ENCODE peak calls at places on chromosomes 6 and 20, in four cellular contexts. U is H1, Z is upper lobe of right lung, V is fibroblast of lung. S is an unnamed sample.

GRCh38 chr20:61435823-61436220 is 183.8 kb downstream of the CDH4 start:
- DNase-seq in U (no peak), Z (peak; percentile 41), V (no peak), S (peak; percentile 35)

GRCh38 chr6:153088796-153089195 is 42.3 kb downstream of the RGS17 start:
- DNase-seq in U (no peak), Z (no peak), V (peak; percentile 27), S (no peak)

GRCh38 chr6:51350308-51350904 is 531.7 kb downstream of the TFAP2B start:
- DNase-seq in U (no peak), Z (no peak), V (no peak), S (no peak)

GRCh38 chr6:135946674-135947073 is 95.2 kb downstream of the PDE7B start:
- DNase-seq in U (no peak), Z (no peak), V (no peak), S (no peak)

GRCh38 chr6:46704562-46704961 is 16.9 kb downstream of the TDRD6 start:
- DNase-seq in U (no peak), Z (no peak), V (peak; percentile 33), S (no peak)

GRCh38 chr20:49614338-49615050 is 46.6 kb upstream of the PTGIS start:
- DNase-seq in U (no peak), Z (peak; percentile 22), V (no peak), S (no peak)

GRCh38 chr6:113842165-113842564 is 15.0 kb upstream of the MARCKS start:
- DNase-seq in U (no peak), Z (no peak), V (peak; percentile 94), S (no peak)

GRCh38 chr6:151900897-151901485 is 93.5 kb downstream of the ESR1 start:
- DNase-seq in U (no peak), Z (no peak), V (no peak), S (no peak)

GRCh38 chr6:167717455-167717854 is 109.3 kb upstream of the AFDN start:
- DNase-seq in U (no peak), Z (peak; percentile 42), V (no peak), S (no peak)

GRCh38 chr20:58703765-58704331 is 11.2 kb downstream of the NPEPL1 start:
- DNase-seq in U (no peak), Z (no peak), V (no peak), S (no peak)

GRCh38 chr6:108945686-108946158 is 97.5 kb downstream of the ARMC2 start:
- DNase-seq in U (no peak), Z (peak; percentile 69), V (peak; percentile 86), S (no peak)

GRCh38 chr6:117290173-117290834 is 24.9 kb downstream of the VGLL2 start:
- DNase-seq in U (no peak), Z (no peak), V (no peak), S (no peak)

GRCh38 chr20:62570403-62570802 is 71.9 kb upstream of the SLCO4A1 start:
- DNase-seq in U (no peak), Z (no peak), V (no peak), S (no peak)

GRCh38 chr20:57559658-57560553 is 1.0 kb upstream of the PCK1 start:
- DNase-seq in U (no peak), Z (no peak), V (no peak), S (no peak)

GRCh38 chr6:85756982-85757381 is 114.3 kb upstream of the SYNCRIP start:
- DNase-seq in U (no peak), Z (no peak), V (peak; percentile 17), S (no peak)

GRCh38 chr6:110334425-110335158 is 23.6 kb downstream of the METTL24 start:
- DNase-seq in U (no peak), Z (no peak), V (peak; percentile 49), S (no peak)

GRCh38 chr20:25227317-25227831 is 20.5 kb upstream of the PYGB start:
- DNase-seq in U (no peak), Z (no peak), V (peak; percentile 83), S (no peak)

GRCh38 chr6:45566882-45567281 is 189.1 kb upstream of the SUPT3H start:
- DNase-seq in U (peak; percentile 25), Z (no peak), V (peak; percentile 90), S (peak; percentile 69)

GRCh38 chr6:87391334-87391733 is 16.4 kb upstream of the CFAP206 start:
- DNase-seq in U (peak; percentile 38), Z (no peak), V (no peak), S (peak; percentile 69)

GRCh38 chr6:133512410-133513016 is 271.4 kb downstream of the EYA4 start:
- DNase-seq in U (no peak), Z (no peak), V (peak; percentile 36), S (peak; percentile 50)

GRCh38 chr6:54802775-54803631 is 43.6 kb upstream of the FAM83B start:
- DNase-seq in U (no peak), Z (no peak), V (peak; percentile 70), S (no peak)

GRCh38 chr6:5671162-5671561 is 335.6 kb downstream of the NRN1 start:
- DNase-seq in U (no peak), Z (no peak), V (peak; percentile 67), S (no peak)

GRCh38 chr6:35259946-35260626 is 551 bp downstream of the ZNF76 start:
- DNase-seq in U (peak; percentile 86), Z (peak; percentile 92), V (peak; percentile 25), S (peak; percentile 71)

GRCh38 chr6:73691512-73691911 is 4.5 kb upstream of the CD109 start:
- DNase-seq in U (no peak), Z (no peak), V (peak; percentile 36), S (no peak)

GRCh38 chr20:63004607-63005211 is 2.1 kb downstream of the BHLHE23 start:
- DNase-seq in U (no peak), Z (no peak), V (no peak), S (no peak)

GRCh38 chr6:8137529-8137939 is 35.2 kb upstream of the EEF1E1 start:
- DNase-seq in U (no peak), Z (no peak), V (no peak), S (no peak)

GRCh38 chr6:44388135-44388487 is 605 bp downstream of the CDC5L start:
- DNase-seq in U (no peak), Z (no peak), V (no peak), S (no peak)

GRCh38 chr6:119346450-119346849 is 3.1 kb downstream of the MAN1A1 start:
- DNase-seq in U (no peak), Z (no peak), V (no peak), S (no peak)
- H3K4me1 ChIP-seq in U (peaks cover 2% of the 10 kb centered on the region), Z (peaks cover 42% of the 10 kb centered on the region), V (peaks cover 3% of the 10 kb centered on the region), S (peaks cover 17% of the 10 kb centered on the region)

GRCh38 chr6:69867075-69867911 is 937 bp downstream of the COL19A1 start:
- DNase-seq in U (no peak), Z (peak; percentile 79), V (peak; percentile 32), S (peak; percentile 47)

GRCh38 chr6:69866351-69867074 is at the start of gene COL19A1:
- DNase-seq in U (no peak), Z (peak; percentile 60), V (peak; percentile 1), S (no peak)

GRCh38 chr6:69868961-69869360 is 2.6 kb downstream of the COL19A1 start:
- DNase-seq in U (no peak), Z (no peak), V (no peak), S (no peak)

GRCh38 chr6:69871107-69871506 is 4.8 kb downstream of the COL19A1 start:
- DNase-seq in U (no peak), Z (no peak), V (no peak), S (no peak)

DNA sequence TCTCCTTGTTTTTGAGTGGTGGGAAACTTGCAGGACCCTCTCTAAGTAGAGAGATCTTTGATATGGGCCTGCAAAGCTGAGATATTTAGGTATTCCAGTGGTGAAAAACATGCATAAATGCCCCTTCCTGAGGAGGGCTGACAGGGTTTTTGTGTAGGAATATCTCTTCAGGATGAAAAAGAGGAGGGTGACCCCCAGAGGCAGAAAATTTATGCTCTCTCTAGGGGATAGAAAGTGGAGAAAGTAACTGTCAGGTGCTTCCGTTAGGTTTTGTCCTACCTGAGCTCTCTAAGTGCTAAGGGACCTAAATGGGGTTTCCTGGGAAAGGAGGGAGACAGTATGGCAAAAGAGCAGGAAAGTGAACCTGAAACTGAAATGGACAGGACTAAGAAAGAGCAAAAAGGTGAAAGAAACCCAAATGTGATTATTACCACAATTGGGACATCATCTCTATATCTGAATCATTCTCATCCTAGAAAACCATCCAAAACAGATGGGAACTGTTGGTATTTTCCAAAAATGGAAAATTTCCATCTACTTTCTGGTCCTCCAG is 2.0 kb downstream of the COL19A1 start:
- DNase-seq in U (no peak), Z (no peak), V (no peak), S (no peak)
- H3K4me3 ChIP-seq in U (peak overlapping the region; percentile 71), Z (no peak overlapping the region), V (no peak overlapping the region), S (no peak overlapping the region)

DNA sequence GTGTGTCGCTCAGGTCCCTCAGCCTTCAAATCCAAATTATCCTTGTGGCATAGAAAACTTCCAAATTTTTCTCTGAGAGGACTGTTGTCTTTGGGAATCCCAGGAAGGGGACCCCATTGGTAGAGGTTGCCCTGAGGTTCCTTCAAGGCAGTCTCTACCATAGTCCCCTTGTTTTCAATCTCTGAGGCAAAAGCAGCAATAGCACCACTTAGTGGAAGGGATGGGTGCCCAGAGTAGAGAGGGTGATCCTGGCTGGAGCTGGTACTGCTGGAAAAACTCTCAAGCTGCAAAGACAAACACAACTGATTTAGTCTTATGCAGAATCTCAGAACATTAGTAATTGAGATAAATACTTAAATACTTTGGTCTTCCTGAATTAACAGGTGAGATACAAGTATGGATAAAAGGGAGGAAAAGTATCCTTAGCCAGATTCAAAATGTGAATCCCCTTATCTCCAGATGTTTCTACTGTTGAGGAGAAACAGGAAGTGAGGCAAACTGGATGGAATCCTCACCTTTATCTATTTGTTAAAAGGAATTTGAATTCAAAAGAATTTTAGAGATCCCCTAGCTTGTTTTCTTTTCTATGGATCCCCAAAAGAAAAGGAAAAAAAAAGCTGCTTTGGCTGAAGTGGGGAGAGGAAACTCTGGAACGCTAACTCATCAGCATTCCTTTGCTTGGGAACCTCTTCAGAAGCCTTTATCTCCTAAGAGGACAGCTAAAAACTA is 13.4 kb downstream of the ZNF318 start:
- DNase-seq in U (no peak), Z (no peak), V (peak; percentile 17), S (no peak)
- TF ChIP-seq CTCF in U (peak; percentile 74), Z (peak; percentile 9), V (no peak), S (peak; percentile 29)

GRCh38 chr20:43938017-43938655 is 23.5 kb downstream of the TOX2 start:
- DNase-seq in U (no peak), Z (no peak), V (no peak), S (no peak)

GRCh38 chr20:43937586-43937985 is 22.9 kb downstream of the TOX2 start:
- DNase-seq in U (no peak), Z (no peak), V (peak; percentile 84), S (no peak)

GRCh38 chr20:43939762-43940121 is 25.1 kb downstream of the TOX2 start:
- DNase-seq in U (no peak), Z (no peak), V (no peak), S (no peak)

GRCh38 chr20:43940518-43941225 is 26.0 kb downstream of the TOX2 start:
- DNase-seq in U (no peak), Z (no peak), V (no peak), S (no peak)

DNA sequence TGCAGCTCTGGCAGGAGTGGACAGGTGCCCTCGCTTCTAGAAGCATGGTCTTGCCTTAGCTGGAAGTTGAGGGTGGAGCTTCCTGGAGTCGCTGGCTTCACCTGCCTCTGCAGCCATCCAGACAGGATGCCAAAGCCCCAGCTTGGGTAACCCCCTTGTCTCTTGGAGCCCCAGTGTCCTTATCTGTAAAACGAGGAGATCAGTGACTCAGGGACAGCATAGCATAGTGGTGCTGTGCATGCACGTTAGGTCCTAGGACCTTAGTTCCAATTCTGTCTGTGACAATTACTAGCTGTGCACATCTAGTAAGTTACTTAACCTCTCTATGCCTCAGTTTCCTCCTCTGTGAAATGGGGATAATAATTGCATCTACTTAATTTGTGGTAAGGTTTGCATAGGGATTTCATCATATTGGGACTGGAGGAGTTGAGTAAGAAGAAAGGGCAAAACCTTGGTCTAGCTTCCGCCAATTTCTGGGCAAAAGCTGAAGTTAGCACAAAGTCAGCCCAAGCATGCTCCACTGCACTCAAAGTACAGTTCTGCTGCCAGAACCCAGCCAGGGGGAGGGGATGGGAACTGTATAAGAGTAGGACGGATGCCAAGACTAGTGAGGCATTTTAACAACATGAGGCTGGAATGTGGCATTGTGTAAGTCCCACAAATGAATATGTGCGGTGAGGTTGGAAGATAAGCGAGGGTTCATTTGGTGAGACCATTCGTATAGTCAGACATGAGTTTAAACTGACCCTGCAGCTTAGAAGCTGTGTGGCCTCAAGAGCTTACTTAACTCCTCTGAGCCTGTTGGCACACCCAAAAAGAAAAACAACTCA is 24.5 kb downstream of the TOX2 start:
- DNase-seq in U (no peak), Z (peak; percentile 77), V (peak; percentile 100), S (peak; percentile 38)
- H3K4me1 ChIP-seq in U (no peaks in the 10 kb centered on the region), Z (peaks cover 68% of the 10 kb centered on the region), V (peaks cover 52% of the 10 kb centered on the region), S (no peaks in the 10 kb centered on the region)